ENCODE peak calls at places on chromosomes 4 and X, in seven cellular contexts. U is A549, N is suprapubic skin, S is sigmoid colon, R is upper lobe of left lung, I is H1, C is transverse colon. L is an unnamed sample. For H3K4me1, the result is how much of the 10 kb centered on the place peaks cover.

GRCh38 chr4:181944527-181944926 is 298.7 kb upstream of the TENM3 start:
- DNase-seq in U (no peak), N (no peak), S (no peak), R (peak), I (no peak), C (no peak), L (no peak)

GRCh38 chr4:13641084-13641483 is 13.6 kb upstream of the BOD1L1 start:
- DNase-seq in U (no peak), N (no peak), S (no peak), R (no peak), I (no peak), C (no peak), L (no peak)

GRCh38 chr4:103036169-103036568 is 16.7 kb upstream of the SLC9B1 start:
- DNase-seq in U (no peak), N (no peak), S (no peak), R (no peak), I (no peak), C (no peak), L (no peak)

GRCh38 chr4:1022739-1023066 is 11.3 kb downstream of the FGFRL1 start:
- DNase-seq in U (no peak), N (no peak), S (no peak), R (no peak), I (no peak), C (peak), L (no peak)

GRCh38 chrX:149825424-149825823 is 43.7 kb downstream of the MAGEA9 start:
- DNase-seq in U (peak), N (no peak), S (no peak), R (no peak), I (peak), C (peak), L (no peak)

GRCh38 chrX:8820910-8821527 is 19.8 kb upstream of the FAM9A start:
- DNase-seq in U (peak), N (no peak), S (no peak), R (no peak), I (peak), C (no peak), L (no peak)

GRCh38 chr4:45358573-45359506 is 632.5 kb upstream of the GNPDA2 start:
- DNase-seq in U (no peak), N (no peak), S (no peak), R (no peak), I (no peak), C (no peak), L (no peak)

GRCh38 chr4:162352580-162353107 is 188.8 kb upstream of the FSTL5 start:
- DNase-seq in U (no peak), N (no peak), S (no peak), R (no peak), I (no peak), C (no peak), L (no peak)

GRCh38 chr4:76476606-76477005 is 41.6 kb downstream of the SHROOM3 start:
- DNase-seq in U (no peak), N (no peak), S (no peak), R (no peak), I (no peak), C (no peak), L (no peak)

GRCh38 chrX:37679888-37680287 is 5.7 kb upstream of the XK start:
- DNase-seq in U (no peak), N (no peak), S (no peak), R (no peak), I (no peak), C (no peak), L (no peak)

GRCh38 chr4:81166431-81166830 is 48.6 kb downstream of the PRKG2 start:
- DNase-seq in U (no peak), N (no peak), S (no peak), R (no peak), I (no peak), C (no peak), L (no peak)

GRCh38 chr4:107826427-107826980 is 1.8 kb downstream of the SGMS2 start:
- DNase-seq in U (no peak), N (no peak), S (no peak), R (no peak), I (no peak), C (peak), L (no peak)

GRCh38 chr4:27007507-27007906 is 146.9 kb downstream of the STIM2 start:
- DNase-seq in U (no peak), N (no peak), S (no peak), R (no peak), I (no peak), C (no peak), L (no peak)

GRCh38 chrX:39162322-39162721 is 361.1 kb downstream of the MID1IP1 start:
- DNase-seq in U (no peak), N (no peak), S (no peak), R (peak), I (peak), C (peak), L (no peak)

GRCh38 chrX:136954930-136955329 is 74.4 kb upstream of the RBMX start:
- DNase-seq in U (peak), N (no peak), S (no peak), R (no peak), I (no peak), C (no peak), L (no peak)

GRCh38 chr4:1126506-1126905 is 13.1 kb upstream of the RNF212 start:
- DNase-seq in U (no peak), N (no peak), S (no peak), R (no peak), I (no peak), C (no peak), L (no peak)

GRCh38 chr4:5712517-5712916 is 1.5 kb downstream of the EVC start:
- DNase-seq in U (no peak), N (no peak), S (no peak), R (no peak), I (no peak), C (no peak), L (no peak)

GRCh38 chr4:119189638-119190037 is 22.9 kb upstream of the USP53 start:
- DNase-seq in U (no peak), N (no peak), S (no peak), R (no peak), I (no peak), C (no peak), L (no peak)

GRCh38 chr4:5654791-5655190 is 53.6 kb downstream of the EVC2 start:
- DNase-seq in U (no peak), N (no peak), S (no peak), R (no peak), I (no peak), C (no peak), L (no peak)

GRCh38 chr4:127782275-127783025 is at the start of gene HSPA4L:
- DNase-seq in U (peak), N (peak), S (peak), R (peak), I (no peak), C (peak), L (peak)

GRCh38 chr4:107046261-107046660 is 10.1 kb upstream of the DKK2 start:
- DNase-seq in U (no peak), N (no peak), S (no peak), R (no peak), I (no peak), C (no peak), L (no peak)

GRCh38 chrX:10280061-10280460 is 123.3 kb downstream of the CLCN4 start:
- DNase-seq in U (no peak), N (no peak), S (no peak), R (no peak), I (no peak), C (no peak), L (no peak)

GRCh38 chr4:92451792-92452191 is 148.0 kb downstream of the GRID2 start:
- DNase-seq in U (no peak), N (no peak), S (no peak), R (no peak), I (no peak), C (no peak), L (no peak)

GRCh38 chr4:138241281-138242075 is 671 bp downstream of the SLC7A11 start:
- DNase-seq in U (peak), N (no peak), S (no peak), R (no peak), I (no peak), C (no peak), L (no peak)

GRCh38 chr4:138242076-138242829 is at the start of gene SLC7A11:
- DNase-seq in U (peak), N (no peak), S (no peak), R (no peak), I (peak), C (peak), L (no peak)

GRCh38 chr4:138242830-138243149 is 641 bp upstream of the SLC7A11 start:
- DNase-seq in U (no peak), N (no peak), S (no peak), R (no peak), I (no peak), C (no peak), L (no peak)

GRCh38 chr4:138238521-138239292 is 3.4 kb downstream of the SLC7A11 start:
- DNase-seq in U (no peak), N (no peak), S (no peak), R (no peak), I (no peak), C (no peak), L (no peak)

GRCh38 chr4:138239496-138239895 is 2.7 kb downstream of the SLC7A11 start:
- DNase-seq in U (no peak), N (no peak), S (no peak), R (no peak), I (no peak), C (no peak), L (no peak)
- H3K4me3 ChIP-seq in U (peak), N (no peak), S (no peak), R (no peak), I (no peak), C (no peak), L (no peak)

GRCh38 chrX:154539077-154539476 is 7.6 kb downstream of the G6PD start:
- DNase-seq in U (no peak), N (no peak), S (no peak), R (no peak), I (no peak), C (no peak), L (no peak)
- H3K4me1 ChIP-seq in U (half or more), N (under half), S (under half), R (under half), I (under half), C (under half), L (under half)

GRCh38 chr4:94345984-94346383 is 3.3 kb upstream of the HPGDS start:
- DNase-seq in U (no peak), N (no peak), S (no peak), R (no peak), I (no peak), C (no peak), L (no peak)

GRCh38 chr4:94352996-94353395 is 10.4 kb upstream of the HPGDS start:
- DNase-seq in U (no peak), N (no peak), S (no peak), R (no peak), I (no peak), C (no peak), L (peak)

GRCh38 chr4:94348705-94349104 is 6.1 kb upstream of the HPGDS start:
- DNase-seq in U (no peak), N (no peak), S (no peak), R (no peak), I (no peak), C (no peak), L (no peak)

GRCh38 chr4:94349193-94349592 is 6.6 kb upstream of the HPGDS start:
- DNase-seq in U (no peak), N (no peak), S (no peak), R (no peak), I (no peak), C (no peak), L (no peak)

GRCh38 chr4:94350095-94350494 is 7.5 kb upstream of the HPGDS start:
- DNase-seq in U (no peak), N (no peak), S (no peak), R (no peak), I (no peak), C (no peak), L (no peak)
- TF ChIP-seq EP300 in U (no peak), N (no peak), S (no peak), R (no peak), I (no peak), C (no peak), L (no peak)

GRCh38 chrX:15786930-15787329 is 3.4 kb upstream of the ZRSR2 start:
- DNase-seq in U (no peak), N (no peak), S (no peak), R (no peak), I (no peak), C (no peak), L (no peak)

GRCh38 chrX:15785176-15785735 is 5.0 kb upstream of the ZRSR2 start:
- DNase-seq in U (no peak), N (no peak), S (no peak), R (no peak), I (no peak), C (no peak), L (no peak)

GRCh38 chrX:15781964-15782711 is 8.1 kb upstream of the ZRSR2 start:
- DNase-seq in U (no peak), N (no peak), S (no peak), R (no peak), I (no peak), C (peak), L (no peak)
- H3K4me3 ChIP-seq in U (no peak), N (no peak), S (no peak), R (no peak), I (no peak), C (no peak), L (no peak)

GRCh38 chr4:155692990-155693659 is 26.5 kb downstream of the GUCY1A1 start:
- DNase-seq in U (no peak), N (no peak), S (no peak), R (no peak), I (no peak), C (no peak), L (no peak)
- H3K4me1 ChIP-seq in U (under half), N (under half), S (half or more), R (under half), I (under half), C (under half), L (under half)

L was measured in tibial nerve.